ENCODE peak calls at places on chromosomes 3 and 15, in nine cellular contexts. One of them, this sample, is unnamed.

GRCh38 chr15:90911906-90912769 is 9.0 kb downstream of the MAN2A2 start:
- DNase-seq in mesendoderm: no peak
- DNase-seq in left ventricle myocardium inferior: no peak
- DNase-seq in HEK293T: no peak
- DNase-seq in occipital lobe: no peak
- DNase-seq in HFF-Myc: no peak
- DNase-seq in heart left ventricle: no peak
- DNase-seq in DMS153: no peak
- DNase-seq in mesothelial cell of epicardium: no peak
- DNase-seq in this sample: no peak

GRCh38 chr3:20575153-20575552 is 389.1 kb upstream of the SGO1 start:
- DNase-seq in left ventricle myocardium inferior: no peak
- DNase-seq in mesendoderm: no peak
- DNase-seq in occipital lobe: no peak
- DNase-seq in heart left ventricle: no peak
- DNase-seq in HEK293T: no peak
- DNase-seq in HFF-Myc: no peak
- DNase-seq in DMS153: no peak
- DNase-seq in mesothelial cell of epicardium: no peak
- DNase-seq in this sample: no peak

GRCh38 chr3:66423791-66424190 is 77.0 kb downstream of the LRIG1 start:
- DNase-seq in heart left ventricle: no peak
- DNase-seq in mesendoderm: no peak
- DNase-seq in occipital lobe: no peak
- DNase-seq in HEK293T: no peak
- DNase-seq in mesothelial cell of epicardium: no peak
- DNase-seq in HFF-Myc: no peak
- DNase-seq in DMS153: no peak
- DNase-seq in left ventricle myocardium inferior: no peak
- DNase-seq in this sample: no peak

GRCh38 chr15:98903377-98904018 is 104.1 kb downstream of the PGPEP1L start:
- DNase-seq in mesendoderm: no peak
- DNase-seq in left ventricle myocardium inferior: no peak
- DNase-seq in HFF-Myc: no peak
- DNase-seq in heart left ventricle: no peak
- DNase-seq in mesothelial cell of epicardium: no peak
- DNase-seq in HEK293T: no peak
- DNase-seq in DMS153: no peak
- DNase-seq in occipital lobe: no peak
- DNase-seq in this sample: no peak

GRCh38 chr3:144590854-144591253 is 619.2 kb downstream of the DIPK2A start:
- DNase-seq in occipital lobe: no peak
- DNase-seq in DMS153: no peak
- DNase-seq in mesothelial cell of epicardium: no peak
- DNase-seq in heart left ventricle: no peak
- DNase-seq in left ventricle myocardium inferior: no peak
- DNase-seq in mesendoderm: peak
- DNase-seq in HFF-Myc: peak
- DNase-seq in HEK293T: no peak
- DNase-seq in this sample: no peak

GRCh38 chr3:50078091-50078490 is 10.6 kb upstream of the RBM5 start:
- DNase-seq in mesothelial cell of epicardium: no peak
- DNase-seq in occipital lobe: no peak
- DNase-seq in mesendoderm: no peak
- DNase-seq in heart left ventricle: no peak
- DNase-seq in HEK293T: no peak
- DNase-seq in left ventricle myocardium inferior: no peak
- DNase-seq in HFF-Myc: no peak
- DNase-seq in DMS153: no peak
- DNase-seq in this sample: no peak

GRCh38 chr3:137035631-137036030 is 77.8 kb downstream of the IL20RB start:
- DNase-seq in heart left ventricle: no peak
- DNase-seq in HFF-Myc: no peak
- DNase-seq in occipital lobe: no peak
- DNase-seq in mesothelial cell of epicardium: no peak
- DNase-seq in DMS153: no peak
- DNase-seq in mesendoderm: peak
- DNase-seq in left ventricle myocardium inferior: no peak
- DNase-seq in HEK293T: peak
- DNase-seq in this sample: no peak

GRCh38 chr3:14598143-14598569 is 53.4 kb upstream of the CCDC174 start:
- DNase-seq in mesendoderm: peak
- DNase-seq in mesothelial cell of epicardium: peak
- DNase-seq in occipital lobe: peak
- DNase-seq in HFF-Myc: no peak
- DNase-seq in heart left ventricle: no peak
- DNase-seq in left ventricle myocardium inferior: no peak
- DNase-seq in DMS153: no peak
- DNase-seq in HEK293T: peak
- DNase-seq in this sample: no peak

GRCh38 chr15:41254560-41254959 is 23.5 kb downstream of the CHP1 start:
- DNase-seq in HFF-Myc: no peak
- DNase-seq in heart left ventricle: no peak
- DNase-seq in left ventricle myocardium inferior: no peak
- DNase-seq in mesothelial cell of epicardium: no peak
- DNase-seq in HEK293T: no peak
- DNase-seq in occipital lobe: no peak
- DNase-seq in mesendoderm: no peak
- DNase-seq in DMS153: no peak
- DNase-seq in this sample: no peak

GRCh38 chr15:92411256-92411655 is 17.6 kb downstream of the ST8SIA2 start:
- DNase-seq in DMS153: no peak
- DNase-seq in left ventricle myocardium inferior: no peak
- DNase-seq in mesendoderm: no peak
- DNase-seq in HEK293T: no peak
- DNase-seq in heart left ventricle: no peak
- DNase-seq in HFF-Myc: no peak
- DNase-seq in occipital lobe: no peak
- DNase-seq in mesothelial cell of epicardium: no peak
- DNase-seq in this sample: no peak

GRCh38 chr3:108389361-108389760 is 93.0 kb downstream of the HHLA2 start:
- DNase-seq in mesothelial cell of epicardium: no peak
- DNase-seq in mesendoderm: no peak
- DNase-seq in HFF-Myc: no peak
- DNase-seq in left ventricle myocardium inferior: no peak
- DNase-seq in occipital lobe: no peak
- DNase-seq in DMS153: peak
- DNase-seq in heart left ventricle: no peak
- DNase-seq in HEK293T: no peak
- DNase-seq in this sample: no peak

GRCh38 chr3:186108106-186108940 is 566 bp downstream of the ETV5 start:
- DNase-seq in occipital lobe: no peak
- DNase-seq in mesothelial cell of epicardium: peak
- DNase-seq in DMS153: no peak
- DNase-seq in left ventricle myocardium inferior: peak
- DNase-seq in mesendoderm: peak
- DNase-seq in HEK293T: peak
- DNase-seq in heart left ventricle: peak
- DNase-seq in HFF-Myc: no peak
- DNase-seq in this sample: no peak

GRCh38 chr3:42101481-42101880 is 10.3 kb downstream of the TRAK1 start:
- DNase-seq in HEK293T: no peak
- DNase-seq in heart left ventricle: no peak
- DNase-seq in DMS153: no peak
- DNase-seq in occipital lobe: no peak
- DNase-seq in HFF-Myc: no peak
- DNase-seq in mesothelial cell of epicardium: no peak
- DNase-seq in mesendoderm: no peak
- DNase-seq in left ventricle myocardium inferior: no peak
- DNase-seq in this sample: no peak

GRCh38 chr3:34056951-34057390 is 258.5 kb downstream of the PDCD6IP start:
- DNase-seq in left ventricle myocardium inferior: no peak
- DNase-seq in HFF-Myc: no peak
- DNase-seq in mesothelial cell of epicardium: no peak
- DNase-seq in mesendoderm: no peak
- DNase-seq in HEK293T: no peak
- DNase-seq in occipital lobe: no peak
- DNase-seq in heart left ventricle: no peak
- DNase-seq in DMS153: no peak
- DNase-seq in this sample: no peak

GRCh38 chr3:10927551-10927950 is 65.0 kb upstream of the SLC6A1 start:
- DNase-seq in mesendoderm: no peak
- DNase-seq in HEK293T: no peak
- DNase-seq in occipital lobe: no peak
- DNase-seq in heart left ventricle: no peak
- DNase-seq in mesothelial cell of epicardium: no peak
- DNase-seq in HFF-Myc: no peak
- DNase-seq in left ventricle myocardium inferior: no peak
- DNase-seq in DMS153: no peak
- DNase-seq in this sample: no peak

GRCh38 chr3:49790626-49791411 is 4.5 kb upstream of the IP6K1 start:
- DNase-seq in HEK293T: no peak
- DNase-seq in left ventricle myocardium inferior: no peak
- DNase-seq in mesothelial cell of epicardium: no peak
- DNase-seq in HFF-Myc: no peak
- DNase-seq in DMS153: no peak
- DNase-seq in mesendoderm: no peak
- DNase-seq in occipital lobe: no peak
- DNase-seq in heart left ventricle: no peak
- DNase-seq in this sample: no peak

GRCh38 chr3:188432826-188433525 is 279.0 kb downstream of the LPP start:
- DNase-seq in mesothelial cell of epicardium: no peak
- DNase-seq in DMS153: no peak
- DNase-seq in HEK293T: no peak
- DNase-seq in HFF-Myc: no peak
- DNase-seq in occipital lobe: no peak
- DNase-seq in mesendoderm: no peak
- DNase-seq in left ventricle myocardium inferior: no peak
- DNase-seq in heart left ventricle: no peak
- DNase-seq in this sample: no peak

GRCh38 chr15:68637755-68638405 is 59.1 kb downstream of the CORO2B start:
- DNase-seq in DMS153: no peak
- DNase-seq in left ventricle myocardium inferior: peak
- DNase-seq in HFF-Myc: peak
- DNase-seq in heart left ventricle: peak
- DNase-seq in mesendoderm: no peak
- DNase-seq in HEK293T: no peak
- DNase-seq in mesothelial cell of epicardium: no peak
- DNase-seq in occipital lobe: no peak
- DNase-seq in this sample: no peak

GRCh38 chr3:189712906-189713483 is 81.8 kb downstream of the TP63 start:
- DNase-seq in DMS153: peak
- DNase-seq in heart left ventricle: no peak
- DNase-seq in left ventricle myocardium inferior: no peak
- DNase-seq in occipital lobe: no peak
- DNase-seq in HEK293T: no peak
- DNase-seq in mesothelial cell of epicardium: no peak
- DNase-seq in mesendoderm: no peak
- DNase-seq in HFF-Myc: no peak
- DNase-seq in this sample: no peak

GRCh38 chr3:9911863-9912262 is 5.0 kb upstream of the IL17RC start:
- DNase-seq in DMS153: no peak
- DNase-seq in HEK293T: no peak
- DNase-seq in mesothelial cell of epicardium: no peak
- DNase-seq in left ventricle myocardium inferior: no peak
- DNase-seq in occipital lobe: no peak
- DNase-seq in mesendoderm: no peak
- DNase-seq in HFF-Myc: no peak
- DNase-seq in heart left ventricle: no peak
- DNase-seq in this sample: no peak

GRCh38 chr15:101132390-101133180 is 119.3 kb downstream of the CHSY1 start:
- DNase-seq in HEK293T: no peak
- DNase-seq in left ventricle myocardium inferior: no peak
- DNase-seq in occipital lobe: no peak
- DNase-seq in mesothelial cell of epicardium: no peak
- DNase-seq in HFF-Myc: no peak
- DNase-seq in heart left ventricle: no peak
- DNase-seq in DMS153: no peak
- DNase-seq in mesendoderm: no peak
- DNase-seq in this sample: no peak

GRCh38 chr15:60580650-60581415 is 101.9 kb upstream of the ICE2 start:
- DNase-seq in left ventricle myocardium inferior: no peak
- DNase-seq in heart left ventricle: no peak
- DNase-seq in HEK293T: no peak
- DNase-seq in mesendoderm: peak
- DNase-seq in HFF-Myc: no peak
- DNase-seq in mesothelial cell of epicardium: no peak
- DNase-seq in occipital lobe: no peak
- DNase-seq in DMS153: no peak
- DNase-seq in this sample: no peak

GRCh38 chr3:127671523-127672428 is 976 bp upstream of the ABTB1 start:
- DNase-seq in HEK293T: no peak
- DNase-seq in occipital lobe: no peak
- DNase-seq in DMS153: peak
- DNase-seq in HFF-Myc: no peak
- DNase-seq in mesothelial cell of epicardium: no peak
- DNase-seq in heart left ventricle: peak
- DNase-seq in left ventricle myocardium inferior: peak
- DNase-seq in mesendoderm: no peak
- DNase-seq in this sample: no peak

GRCh38 chr15:23588268-23588667 is 22.8 kb downstream of the MKRN3 start:
- DNase-seq in mesothelial cell of epicardium: no peak
- DNase-seq in heart left ventricle: no peak
- DNase-seq in occipital lobe: no peak
- DNase-seq in DMS153: no peak
- DNase-seq in HFF-Myc: no peak
- DNase-seq in mesendoderm: no peak
- DNase-seq in left ventricle myocardium inferior: no peak
- DNase-seq in HEK293T: no peak
- DNase-seq in this sample: no peak

GRCh38 chr15:73049564-73050215 is 2.6 kb upstream of the NEO1 start:
- DNase-seq in left ventricle myocardium inferior: no peak
- DNase-seq in HEK293T: no peak
- DNase-seq in occipital lobe: no peak
- DNase-seq in mesothelial cell of epicardium: no peak
- DNase-seq in heart left ventricle: no peak
- DNase-seq in mesendoderm: no peak
- DNase-seq in HFF-Myc: no peak
- DNase-seq in DMS153: no peak
- DNase-seq in this sample: no peak

GRCh38 chr3:149466192-149466591 is 8.3 kb upstream of the TM4SF4 start:
- DNase-seq in heart left ventricle: peak
- DNase-seq in HEK293T: no peak
- DNase-seq in occipital lobe: no peak
- DNase-seq in HFF-Myc: peak
- DNase-seq in DMS153: no peak
- DNase-seq in mesothelial cell of epicardium: peak
- DNase-seq in left ventricle myocardium inferior: no peak
- DNase-seq in mesendoderm: peak
- DNase-seq in this sample: no peak

GRCh38 chr3:17810759-17811158 is 68.3 kb upstream of the TBC1D5 start:
- DNase-seq in occipital lobe: no peak
- DNase-seq in HFF-Myc: no peak
- DNase-seq in DMS153: no peak
- DNase-seq in mesothelial cell of epicardium: no peak
- DNase-seq in heart left ventricle: no peak
- DNase-seq in left ventricle myocardium inferior: no peak
- DNase-seq in mesendoderm: peak
- DNase-seq in HEK293T: no peak
- DNase-seq in this sample: no peak

GRCh38 chr3:169575381-169575780 is 88.1 kb downstream of the MECOM start:
- DNase-seq in occipital lobe: no peak
- DNase-seq in mesothelial cell of epicardium: no peak
- DNase-seq in heart left ventricle: no peak
- DNase-seq in DMS153: no peak
- DNase-seq in mesendoderm: peak
- DNase-seq in HFF-Myc: no peak
- DNase-seq in HEK293T: no peak
- DNase-seq in left ventricle myocardium inferior: no peak
- DNase-seq in this sample: no peak